ENCODE peak calls at places on chromosomes 13 and 19, in eight cellular contexts. One of them, this sample, is unnamed.

GRCh38 chr19:11982526-11982925 is 17.7 kb downstream of the ZNF763 start:
- DNase-seq in activated T-cell treated with anti-CD3 and anti-CD28 coated beads for 1 hour: no peak
- DNase-seq in mucosa of descending colon: no peak
- DNase-seq in NCI-H460: no peak
- DNase-seq in fibroblast of lung: no peak
- DNase-seq in anterior cingulate cortex: no peak
- DNase-seq in AG09309: no peak
- DNase-seq in colonic mucosa: no peak
- DNase-seq in this sample: no peak

GRCh38 chr13:31409678-31410356 is 210.0 kb downstream of the B3GLCT start:
- DNase-seq in NCI-H460: no peak
- DNase-seq in mucosa of descending colon: peak
- DNase-seq in anterior cingulate cortex: no peak
- DNase-seq in colonic mucosa: peak
- DNase-seq in fibroblast of lung: peak
- DNase-seq in activated T-cell treated with anti-CD3 and anti-CD28 coated beads for 1 hour: no peak
- DNase-seq in AG09309: no peak
- DNase-seq in this sample: no peak

GRCh38 chr13:112774448-112774792 is 84.6 kb downstream of the ATP11A start:
- DNase-seq in AG09309: no peak
- DNase-seq in fibroblast of lung: no peak
- DNase-seq in mucosa of descending colon: no peak
- DNase-seq in activated T-cell treated with anti-CD3 and anti-CD28 coated beads for 1 hour: no peak
- DNase-seq in colonic mucosa: no peak
- DNase-seq in anterior cingulate cortex: no peak
- DNase-seq in NCI-H460: no peak
- DNase-seq in this sample: peak

GRCh38 chr13:61485128-61485765 is 69.6 kb upstream of the PCDH20 start:
- DNase-seq in anterior cingulate cortex: no peak
- DNase-seq in AG09309: no peak
- DNase-seq in fibroblast of lung: no peak
- DNase-seq in NCI-H460: no peak
- DNase-seq in mucosa of descending colon: no peak
- DNase-seq in activated T-cell treated with anti-CD3 and anti-CD28 coated beads for 1 hour: no peak
- DNase-seq in colonic mucosa: no peak
- DNase-seq in this sample: no peak

GRCh38 chr13:32045963-32046785 is 14.6 kb downstream of the FRY start:
- DNase-seq in anterior cingulate cortex: no peak
- DNase-seq in NCI-H460: no peak
- DNase-seq in colonic mucosa: peak
- DNase-seq in mucosa of descending colon: peak
- DNase-seq in AG09309: no peak
- DNase-seq in activated T-cell treated with anti-CD3 and anti-CD28 coated beads for 1 hour: no peak
- DNase-seq in fibroblast of lung: peak
- DNase-seq in this sample: no peak

GRCh38 chr13:67549331-67549730 is 319.2 kb upstream of the PCDH9 start:
- DNase-seq in activated T-cell treated with anti-CD3 and anti-CD28 coated beads for 1 hour: no peak
- DNase-seq in colonic mucosa: no peak
- DNase-seq in anterior cingulate cortex: no peak
- DNase-seq in fibroblast of lung: peak
- DNase-seq in AG09309: no peak
- DNase-seq in mucosa of descending colon: no peak
- DNase-seq in NCI-H460: no peak
- DNase-seq in this sample: no peak

GRCh38 chr19:40403262-40403984 is 9.8 kb downstream of the PRX start:
- DNase-seq in activated T-cell treated with anti-CD3 and anti-CD28 coated beads for 1 hour: peak
- DNase-seq in NCI-H460: peak
- DNase-seq in mucosa of descending colon: peak
- DNase-seq in colonic mucosa: peak
- DNase-seq in fibroblast of lung: peak
- DNase-seq in AG09309: peak
- DNase-seq in anterior cingulate cortex: peak
- DNase-seq in this sample: peak

GRCh38 chr19:45507864-45508680 is 793 bp downstream of the VASP start:
- DNase-seq in colonic mucosa: peak
- DNase-seq in anterior cingulate cortex: no peak
- DNase-seq in mucosa of descending colon: peak
- DNase-seq in activated T-cell treated with anti-CD3 and anti-CD28 coated beads for 1 hour: no peak
- DNase-seq in AG09309: no peak
- DNase-seq in NCI-H460: no peak
- DNase-seq in fibroblast of lung: peak
- DNase-seq in this sample: no peak

This sample was measured in frontal cortex.